ENCODE peak calls at places on chromosomes 13 and 19, in ten cellular contexts. One of them, this sample, is unnamed.

GRCh38 chr19:4609878-4610511 is 29.3 kb upstream of the TNFAIP8L1 start:
- DNase-seq in stimulated activated CD4-positive, alpha-beta T cell treated with anti-CD3 and anti-CD28 coated beads, Interleukin-12 subunit alpha, Interleukin-12 subunit beta, amount 100 ng/mL, for 24 hours: no peak
- DNase-seq in GM23248: no peak
- DNase-seq in left cardiac atrium: no peak
- DNase-seq in smooth muscle cell of the brain vasculature: no peak
- DNase-seq in NCI-H524 treated with DMSO at 0.1 percent for 48 hours: no peak
- DNase-seq in AG04450: no peak
- DNase-seq in COR-L47: peak; percentile 30
- DNase-seq in ascending aorta: no peak
- DNase-seq in PC-3: no peak
- DNase-seq in this sample: no peak

GRCh38 chr13:21435710-21436151 is 23.4 kb downstream of the ZDHHC20 start:
- DNase-seq in stimulated activated CD4-positive, alpha-beta T cell treated with anti-CD3 and anti-CD28 coated beads, Interleukin-12 subunit alpha, Interleukin-12 subunit beta, amount 100 ng/mL, for 24 hours: no peak
- DNase-seq in GM23248: peak; percentile 94
- DNase-seq in left cardiac atrium: peak; percentile 68
- DNase-seq in smooth muscle cell of the brain vasculature: no peak
- DNase-seq in NCI-H524 treated with DMSO at 0.1 percent for 48 hours: no peak
- DNase-seq in AG04450: peak; percentile 23
- DNase-seq in COR-L47: no peak
- DNase-seq in ascending aorta: peak; percentile 16
- DNase-seq in PC-3: peak; percentile 62
- DNase-seq in this sample: peak; percentile 63

GRCh38 chr19:4345656-4346383 is 2.5 kb downstream of the MPND start:
- DNase-seq in stimulated activated CD4-positive, alpha-beta T cell treated with anti-CD3 and anti-CD28 coated beads, Interleukin-12 subunit alpha, Interleukin-12 subunit beta, amount 100 ng/mL, for 24 hours: no peak
- DNase-seq in GM23248: no peak
- DNase-seq in left cardiac atrium: no peak
- DNase-seq in smooth muscle cell of the brain vasculature: no peak
- DNase-seq in NCI-H524 treated with DMSO at 0.1 percent for 48 hours: no peak
- DNase-seq in AG04450: no peak
- DNase-seq in COR-L47: no peak
- DNase-seq in ascending aorta: no peak
- DNase-seq in PC-3: no peak
- DNase-seq in this sample: no peak

GRCh38 chr19:1073063-1073955 is 6.3 kb downstream of the ARHGAP45 start:
- DNase-seq in stimulated activated CD4-positive, alpha-beta T cell treated with anti-CD3 and anti-CD28 coated beads, Interleukin-12 subunit alpha, Interleukin-12 subunit beta, amount 100 ng/mL, for 24 hours: no peak
- DNase-seq in GM23248: no peak
- DNase-seq in left cardiac atrium: no peak
- DNase-seq in smooth muscle cell of the brain vasculature: no peak
- DNase-seq in NCI-H524 treated with DMSO at 0.1 percent for 48 hours: no peak
- DNase-seq in AG04450: no peak
- DNase-seq in COR-L47: no peak
- DNase-seq in ascending aorta: no peak
- DNase-seq in PC-3: no peak
- DNase-seq in this sample: no peak

GRCh38 chr13:46334008-46334407 is 53.0 kb downstream of the RUBCNL start:
- DNase-seq in stimulated activated CD4-positive, alpha-beta T cell treated with anti-CD3 and anti-CD28 coated beads, Interleukin-12 subunit alpha, Interleukin-12 subunit beta, amount 100 ng/mL, for 24 hours: no peak
- DNase-seq in GM23248: no peak
- DNase-seq in left cardiac atrium: no peak
- DNase-seq in smooth muscle cell of the brain vasculature: no peak
- DNase-seq in NCI-H524 treated with DMSO at 0.1 percent for 48 hours: no peak
- DNase-seq in AG04450: no peak
- DNase-seq in COR-L47: no peak
- DNase-seq in ascending aorta: no peak
- DNase-seq in PC-3: no peak
- DNase-seq in this sample: no peak

GRCh38 chr19:6373813-6374108 is 1.2 kb downstream of the ALKBH7 start:
- DNase-seq in stimulated activated CD4-positive, alpha-beta T cell treated with anti-CD3 and anti-CD28 coated beads, Interleukin-12 subunit alpha, Interleukin-12 subunit beta, amount 100 ng/mL, for 24 hours: no peak
- DNase-seq in GM23248: no peak
- DNase-seq in left cardiac atrium: no peak
- DNase-seq in smooth muscle cell of the brain vasculature: no peak
- DNase-seq in NCI-H524 treated with DMSO at 0.1 percent for 48 hours: no peak
- DNase-seq in AG04450: no peak
- DNase-seq in COR-L47: no peak
- DNase-seq in ascending aorta: no peak
- DNase-seq in PC-3: no peak
- DNase-seq in this sample: no peak

GRCh38 chr19:13770013-13770635 is 4.1 kb upstream of the C19orf53 start:
- DNase-seq in stimulated activated CD4-positive, alpha-beta T cell treated with anti-CD3 and anti-CD28 coated beads, Interleukin-12 subunit alpha, Interleukin-12 subunit beta, amount 100 ng/mL, for 24 hours: no peak
- DNase-seq in GM23248: no peak
- DNase-seq in left cardiac atrium: no peak
- DNase-seq in smooth muscle cell of the brain vasculature: no peak
- DNase-seq in NCI-H524 treated with DMSO at 0.1 percent for 48 hours: no peak
- DNase-seq in AG04450: no peak
- DNase-seq in COR-L47: no peak
- DNase-seq in ascending aorta: no peak
- DNase-seq in PC-3: no peak
- DNase-seq in this sample: no peak

GRCh38 chr13:27504126-27504525 is 53.8 kb upstream of the MTIF3 start:
- DNase-seq in stimulated activated CD4-positive, alpha-beta T cell treated with anti-CD3 and anti-CD28 coated beads, Interleukin-12 subunit alpha, Interleukin-12 subunit beta, amount 100 ng/mL, for 24 hours: no peak
- DNase-seq in GM23248: no peak
- DNase-seq in left cardiac atrium: no peak
- DNase-seq in smooth muscle cell of the brain vasculature: no peak
- DNase-seq in NCI-H524 treated with DMSO at 0.1 percent for 48 hours: no peak
- DNase-seq in AG04450: no peak
- DNase-seq in COR-L47: no peak
- DNase-seq in ascending aorta: no peak
- DNase-seq in PC-3: no peak
- DNase-seq in this sample: no peak

GRCh38 chr19:51511353-51511752 is 9.8 kb upstream of the SIGLEC12 start:
- DNase-seq in stimulated activated CD4-positive, alpha-beta T cell treated with anti-CD3 and anti-CD28 coated beads, Interleukin-12 subunit alpha, Interleukin-12 subunit beta, amount 100 ng/mL, for 24 hours: no peak
- DNase-seq in GM23248: peak; percentile 36
- DNase-seq in left cardiac atrium: no peak
- DNase-seq in smooth muscle cell of the brain vasculature: no peak
- DNase-seq in NCI-H524 treated with DMSO at 0.1 percent for 48 hours: no peak
- DNase-seq in AG04450: no peak
- DNase-seq in COR-L47: no peak
- DNase-seq in ascending aorta: no peak
- DNase-seq in PC-3: peak; percentile 28
- DNase-seq in this sample: no peak

GRCh38 chr19:38815059-38816001 is 2.6 kb upstream of the LGALS4 start:
- DNase-seq in stimulated activated CD4-positive, alpha-beta T cell treated with anti-CD3 and anti-CD28 coated beads, Interleukin-12 subunit alpha, Interleukin-12 subunit beta, amount 100 ng/mL, for 24 hours: no peak
- DNase-seq in GM23248: no peak
- DNase-seq in left cardiac atrium: no peak
- DNase-seq in smooth muscle cell of the brain vasculature: no peak
- DNase-seq in NCI-H524 treated with DMSO at 0.1 percent for 48 hours: no peak
- DNase-seq in AG04450: no peak
- DNase-seq in COR-L47: no peak
- DNase-seq in ascending aorta: no peak
- DNase-seq in PC-3: no peak
- DNase-seq in this sample: no peak

GRCh38 chr13:56314755-56315154 is 826.0 kb upstream of the PRR20A start:
- DNase-seq in stimulated activated CD4-positive, alpha-beta T cell treated with anti-CD3 and anti-CD28 coated beads, Interleukin-12 subunit alpha, Interleukin-12 subunit beta, amount 100 ng/mL, for 24 hours: no peak
- DNase-seq in GM23248: no peak
- DNase-seq in left cardiac atrium: no peak
- DNase-seq in smooth muscle cell of the brain vasculature: no peak
- DNase-seq in NCI-H524 treated with DMSO at 0.1 percent for 48 hours: no peak
- DNase-seq in AG04450: no peak
- DNase-seq in COR-L47: no peak
- DNase-seq in ascending aorta: no peak
- DNase-seq in PC-3: no peak
- DNase-seq in this sample: no peak

GRCh38 chr13:47859129-47859528 is 141.9 kb downstream of the SUCLA2 start:
- DNase-seq in stimulated activated CD4-positive, alpha-beta T cell treated with anti-CD3 and anti-CD28 coated beads, Interleukin-12 subunit alpha, Interleukin-12 subunit beta, amount 100 ng/mL, for 24 hours: no peak
- DNase-seq in GM23248: peak; percentile 70
- DNase-seq in left cardiac atrium: no peak
- DNase-seq in smooth muscle cell of the brain vasculature: no peak
- DNase-seq in NCI-H524 treated with DMSO at 0.1 percent for 48 hours: no peak
- DNase-seq in AG04450: no peak
- DNase-seq in COR-L47: no peak
- DNase-seq in ascending aorta: no peak
- DNase-seq in PC-3: no peak
- DNase-seq in this sample: no peak

GRCh38 chr19:8304841-8305621 is 3.1 kb downstream of the CD320 start:
- DNase-seq in stimulated activated CD4-positive, alpha-beta T cell treated with anti-CD3 and anti-CD28 coated beads, Interleukin-12 subunit alpha, Interleukin-12 subunit beta, amount 100 ng/mL, for 24 hours: no peak
- DNase-seq in GM23248: no peak
- DNase-seq in left cardiac atrium: peak; percentile 31
- DNase-seq in smooth muscle cell of the brain vasculature: no peak
- DNase-seq in NCI-H524 treated with DMSO at 0.1 percent for 48 hours: no peak
- DNase-seq in AG04450: no peak
- DNase-seq in COR-L47: no peak
- DNase-seq in ascending aorta: no peak
- DNase-seq in PC-3: no peak
- DNase-seq in this sample: peak; percentile 60

GRCh38 chr13:31151837-31152236 is 9.9 kb downstream of the HSPH1 start:
- DNase-seq in stimulated activated CD4-positive, alpha-beta T cell treated with anti-CD3 and anti-CD28 coated beads, Interleukin-12 subunit alpha, Interleukin-12 subunit beta, amount 100 ng/mL, for 24 hours: no peak
- DNase-seq in GM23248: no peak
- DNase-seq in left cardiac atrium: no peak
- DNase-seq in smooth muscle cell of the brain vasculature: no peak
- DNase-seq in NCI-H524 treated with DMSO at 0.1 percent for 48 hours: no peak
- DNase-seq in AG04450: no peak
- DNase-seq in COR-L47: no peak
- DNase-seq in ascending aorta: no peak
- DNase-seq in PC-3: no peak
- DNase-seq in this sample: no peak

GRCh38 chr13:104586010-104586746 is 1520.0 kb upstream of the SLC10A2 start:
- DNase-seq in stimulated activated CD4-positive, alpha-beta T cell treated with anti-CD3 and anti-CD28 coated beads, Interleukin-12 subunit alpha, Interleukin-12 subunit beta, amount 100 ng/mL, for 24 hours: no peak
- DNase-seq in GM23248: no peak
- DNase-seq in left cardiac atrium: no peak
- DNase-seq in smooth muscle cell of the brain vasculature: peak; percentile 49
- DNase-seq in NCI-H524 treated with DMSO at 0.1 percent for 48 hours: no peak
- DNase-seq in AG04450: peak; percentile 65
- DNase-seq in COR-L47: no peak
- DNase-seq in ascending aorta: no peak
- DNase-seq in PC-3: peak; percentile 73
- DNase-seq in this sample: no peak

GRCh38 chr13:26017932-26018690 is 33.7 kb downstream of the SHISA2 start:
- DNase-seq in stimulated activated CD4-positive, alpha-beta T cell treated with anti-CD3 and anti-CD28 coated beads, Interleukin-12 subunit alpha, Interleukin-12 subunit beta, amount 100 ng/mL, for 24 hours: no peak
- DNase-seq in GM23248: peak; percentile 26
- DNase-seq in left cardiac atrium: no peak
- DNase-seq in smooth muscle cell of the brain vasculature: no peak
- DNase-seq in NCI-H524 treated with DMSO at 0.1 percent for 48 hours: no peak
- DNase-seq in AG04450: no peak
- DNase-seq in COR-L47: no peak
- DNase-seq in ascending aorta: no peak
- DNase-seq in PC-3: peak; percentile 49
- DNase-seq in this sample: no peak

GRCh38 chr19:39083599-39083982 is 577 bp upstream of the ACP7 start:
- DNase-seq in stimulated activated CD4-positive, alpha-beta T cell treated with anti-CD3 and anti-CD28 coated beads, Interleukin-12 subunit alpha, Interleukin-12 subunit beta, amount 100 ng/mL, for 24 hours: no peak
- DNase-seq in GM23248: peak; percentile 16
- DNase-seq in left cardiac atrium: no peak
- DNase-seq in smooth muscle cell of the brain vasculature: no peak
- DNase-seq in NCI-H524 treated with DMSO at 0.1 percent for 48 hours: no peak
- DNase-seq in AG04450: no peak
- DNase-seq in COR-L47: no peak
- DNase-seq in ascending aorta: no peak
- DNase-seq in PC-3: no peak
- DNase-seq in this sample: no peak

GRCh38 chr19:31328238-31328637 is 21.0 kb downstream of the TSHZ3 start:
- DNase-seq in stimulated activated CD4-positive, alpha-beta T cell treated with anti-CD3 and anti-CD28 coated beads, Interleukin-12 subunit alpha, Interleukin-12 subunit beta, amount 100 ng/mL, for 24 hours: no peak
- DNase-seq in GM23248: no peak
- DNase-seq in left cardiac atrium: no peak
- DNase-seq in smooth muscle cell of the brain vasculature: no peak
- DNase-seq in NCI-H524 treated with DMSO at 0.1 percent for 48 hours: no peak
- DNase-seq in AG04450: no peak
- DNase-seq in COR-L47: no peak
- DNase-seq in ascending aorta: no peak
- DNase-seq in PC-3: no peak
- DNase-seq in this sample: no peak

GRCh38 chr13:101893021-101893420 is 440.5 kb downstream of the ITGBL1 start:
- DNase-seq in stimulated activated CD4-positive, alpha-beta T cell treated with anti-CD3 and anti-CD28 coated beads, Interleukin-12 subunit alpha, Interleukin-12 subunit beta, amount 100 ng/mL, for 24 hours: no peak
- DNase-seq in GM23248: no peak
- DNase-seq in left cardiac atrium: no peak
- DNase-seq in smooth muscle cell of the brain vasculature: no peak
- DNase-seq in NCI-H524 treated with DMSO at 0.1 percent for 48 hours: no peak
- DNase-seq in AG04450: no peak
- DNase-seq in COR-L47: no peak
- DNase-seq in ascending aorta: no peak
- DNase-seq in PC-3: no peak
- DNase-seq in this sample: no peak

GRCh38 chr13:32791545-32792172 is 205.4 kb downstream of the PDS5B start:
- DNase-seq in stimulated activated CD4-positive, alpha-beta T cell treated with anti-CD3 and anti-CD28 coated beads, Interleukin-12 subunit alpha, Interleukin-12 subunit beta, amount 100 ng/mL, for 24 hours: no peak
- DNase-seq in GM23248: peak; percentile 12
- DNase-seq in left cardiac atrium: no peak
- DNase-seq in smooth muscle cell of the brain vasculature: no peak
- DNase-seq in NCI-H524 treated with DMSO at 0.1 percent for 48 hours: no peak
- DNase-seq in AG04450: no peak
- DNase-seq in COR-L47: no peak
- DNase-seq in ascending aorta: no peak
- DNase-seq in PC-3: peak; percentile 59
- DNase-seq in this sample: no peak

GRCh38 chr19:48760514-48761221 is 5.3 kb downstream of the FGF21 start:
- DNase-seq in stimulated activated CD4-positive, alpha-beta T cell treated with anti-CD3 and anti-CD28 coated beads, Interleukin-12 subunit alpha, Interleukin-12 subunit beta, amount 100 ng/mL, for 24 hours: no peak
- DNase-seq in GM23248: peak; percentile 34
- DNase-seq in left cardiac atrium: no peak
- DNase-seq in smooth muscle cell of the brain vasculature: no peak
- DNase-seq in NCI-H524 treated with DMSO at 0.1 percent for 48 hours: no peak
- DNase-seq in AG04450: no peak
- DNase-seq in COR-L47: no peak
- DNase-seq in ascending aorta: no peak
- DNase-seq in PC-3: peak; percentile 61
- DNase-seq in this sample: no peak

GRCh38 chr19:49565261-49565660 is 15.1 kb downstream of the NOSIP start:
- DNase-seq in stimulated activated CD4-positive, alpha-beta T cell treated with anti-CD3 and anti-CD28 coated beads, Interleukin-12 subunit alpha, Interleukin-12 subunit beta, amount 100 ng/mL, for 24 hours: no peak
- DNase-seq in GM23248: no peak
- DNase-seq in left cardiac atrium: no peak
- DNase-seq in smooth muscle cell of the brain vasculature: no peak
- DNase-seq in NCI-H524 treated with DMSO at 0.1 percent for 48 hours: no peak
- DNase-seq in AG04450: no peak
- DNase-seq in COR-L47: no peak
- DNase-seq in ascending aorta: no peak
- DNase-seq in PC-3: no peak
- DNase-seq in this sample: peak; percentile 82

GRCh38 chr19:56333506-56333905 is 18.9 kb upstream of the ZSCAN5A start:
- DNase-seq in stimulated activated CD4-positive, alpha-beta T cell treated with anti-CD3 and anti-CD28 coated beads, Interleukin-12 subunit alpha, Interleukin-12 subunit beta, amount 100 ng/mL, for 24 hours: no peak
- DNase-seq in GM23248: peak; percentile 75
- DNase-seq in left cardiac atrium: no peak
- DNase-seq in smooth muscle cell of the brain vasculature: no peak
- DNase-seq in NCI-H524 treated with DMSO at 0.1 percent for 48 hours: no peak
- DNase-seq in AG04450: peak; percentile 18
- DNase-seq in COR-L47: peak; percentile 42
- DNase-seq in ascending aorta: no peak
- DNase-seq in PC-3: peak; percentile 87
- DNase-seq in this sample: no peak

GRCh38 chr13:74871671-74872070 is 610.3 kb downstream of the TBC1D4 start:
- DNase-seq in stimulated activated CD4-positive, alpha-beta T cell treated with anti-CD3 and anti-CD28 coated beads, Interleukin-12 subunit alpha, Interleukin-12 subunit beta, amount 100 ng/mL, for 24 hours: no peak
- DNase-seq in GM23248: no peak
- DNase-seq in left cardiac atrium: no peak
- DNase-seq in smooth muscle cell of the brain vasculature: no peak
- DNase-seq in NCI-H524 treated with DMSO at 0.1 percent for 48 hours: no peak
- DNase-seq in AG04450: no peak
- DNase-seq in COR-L47: no peak
- DNase-seq in ascending aorta: no peak
- DNase-seq in PC-3: peak; percentile 91
- DNase-seq in this sample: no peak

GRCh38 chr19:4971816-4972495 is 3.0 kb downstream of the KDM4B start:
- DNase-seq in stimulated activated CD4-positive, alpha-beta T cell treated with anti-CD3 and anti-CD28 coated beads, Interleukin-12 subunit alpha, Interleukin-12 subunit beta, amount 100 ng/mL, for 24 hours: no peak
- DNase-seq in GM23248: no peak
- DNase-seq in left cardiac atrium: no peak
- DNase-seq in smooth muscle cell of the brain vasculature: no peak
- DNase-seq in NCI-H524 treated with DMSO at 0.1 percent for 48 hours: no peak
- DNase-seq in AG04450: no peak
- DNase-seq in COR-L47: no peak
- DNase-seq in ascending aorta: no peak
- DNase-seq in PC-3: no peak
- DNase-seq in this sample: no peak